ENCODE peak calls at places on chromosomes 6 and 20, in ten cellular contexts. Q is hypothalamus; Y is spleen; C is T-helper 17 cell; K is stimulated activated CD8-positive, alpha-beta memory T cell treated with anti-CD3 and anti-CD28 coated beads, Interleukin-15, amount 100 ng/mL, for 1 hour; M is HEK293T; O is NCI-H2029 treated with DMSO at 0.1 percent for 48 hours; V is amniotic epithelial cell; F is IMR-90; P is trophoblast cell. N is an unnamed sample.

GRCh38 chr6:1575213-1576041 is 34.3 kb upstream of the FOXC1 start:
- DNase-seq in O (no peak), Y (no peak), M (no peak), F (peak), V (no peak), K (no peak), Q (peak), P (no peak), C (no peak), N (no peak)

GRCh38 chr6:107304421-107305025 is 154.8 kb downstream of the PDSS2 start:
- DNase-seq in Q (no peak), O (no peak), V (peak), P (peak), K (no peak), M (no peak), Y (no peak), F (peak), C (no peak), N (no peak)

GRCh38 chr6:4973972-4974885 is 29.6 kb downstream of the RPP40 start:
- DNase-seq in Y (no peak), K (no peak), Q (no peak), C (no peak), F (peak), M (peak), P (no peak), O (peak), V (no peak), N (no peak)

GRCh38 chr20:4896119-4896700 is 105.1 kb downstream of the SLC23A2 start:
- DNase-seq in Y (no peak), F (no peak), Q (no peak), M (no peak), P (no peak), V (no peak), C (no peak), O (no peak), K (no peak), N (no peak)

GRCh38 chr6:163539101-163539762 is 124.7 kb downstream of the QKI start:
- DNase-seq in O (no peak), Y (no peak), Q (no peak), V (no peak), M (no peak), F (no peak), P (no peak), C (no peak), K (no peak), N (no peak)

GRCh38 chr6:66418906-66419305 is 711.9 kb upstream of the EYS start:
- DNase-seq in C (no peak), Q (no peak), Y (no peak), P (no peak), V (no peak), K (no peak), O (no peak), F (no peak), M (no peak), N (no peak)

GRCh38 chr6:156508126-156508525 is 269.1 kb upstream of the ARID1B start:
- DNase-seq in F (no peak), C (no peak), P (no peak), O (no peak), Y (no peak), Q (no peak), K (no peak), M (no peak), V (no peak), N (no peak)

GRCh38 chr6:26554669-26555504 is 16.7 kb downstream of the HMGN4 start:
- DNase-seq in Q (no peak), P (peak), Y (no peak), V (peak), F (peak), K (no peak), O (no peak), M (no peak), C (no peak), N (no peak)

GRCh38 chr6:79949235-79949634 is 1.9 kb upstream of the ELOVL4 start:
- DNase-seq in F (peak), V (peak), P (peak), Y (no peak), C (peak), M (peak), K (peak), Q (no peak), O (peak), N (peak)

GRCh38 chr6:35776364-35777215 is at the start of gene CLPSL2:
- DNase-seq in K (no peak), F (no peak), Y (peak), M (peak), V (no peak), Q (no peak), C (no peak), O (no peak), P (peak), N (no peak)

GRCh38 chr6:44960898-44961297 is 367.2 kb upstream of the RUNX2 start:
- DNase-seq in O (no peak), C (no peak), V (no peak), Y (no peak), P (no peak), Q (no peak), K (no peak), M (no peak), F (peak), N (no peak)

GRCh38 chr6:53484409-53485280 is 60.3 kb downstream of the GCLC start:
- DNase-seq in V (peak), P (peak), K (peak), O (peak), Y (no peak), M (peak), F (peak), Q (peak), C (peak), N (peak)

GRCh38 chr6:87426789-87427188 is 19.0 kb downstream of the CFAP206 start:
- DNase-seq in C (no peak), O (no peak), F (no peak), V (no peak), Y (no peak), K (no peak), P (no peak), M (no peak), Q (no peak), N (no peak)

N was measured in NT2/D1.